ENCODE peak calls at places on chromosomes 4 and X, in six cellular contexts. U is Calu3, K is hepatocyte, E is retinal pigment epithelial cell, G is PC-3, O is colonic mucosa. I is an unnamed sample.

GRCh38 chrX:70033348-70033747 is 16.4 kb downstream of the AWAT2 start:
- DNase-seq in U (peak), K (no peak), E (no peak), G (peak), O (peak), I (no peak)

GRCh38 chrX:153953342-153953830 is 8.9 kb upstream of the RENBP start:
- DNase-seq in U (peak), K (peak), E (no peak), G (peak), O (peak), I (no peak)

GRCh38 chr4:40962551-40963185 is 212.9 kb downstream of the NSUN7 start:
- DNase-seq in U (no peak), K (no peak), E (no peak), G (no peak), O (no peak), I (no peak)

GRCh38 chr4:27316176-27316575 is 455.5 kb downstream of the STIM2 start:
- DNase-seq in U (no peak), K (peak), E (no peak), G (peak), O (peak), I (no peak)

GRCh38 chr4:187016101-187016500 is 292.4 kb upstream of the FAT1 start:
- DNase-seq in U (no peak), K (no peak), E (no peak), G (no peak), O (no peak), I (no peak)

GRCh38 chr4:173182403-173182802 is 13.8 kb downstream of the GALNT7 start:
- DNase-seq in U (peak), K (no peak), E (peak), G (peak), O (no peak), I (no peak)

GRCh38 chr4:110087116-110087708 is 111.2 kb downstream of the ELOVL6 start:
- DNase-seq in U (no peak), K (peak), E (peak), G (peak), O (no peak), I (peak)

GRCh38 chr4:20592666-20593065 is 107.6 kb upstream of the PACRGL start:
- DNase-seq in U (no peak), K (peak), E (no peak), G (no peak), O (no peak), I (peak)

GRCh38 chr4:124334119-124334518 is 378.4 kb downstream of the ANKRD50 start:
- DNase-seq in U (peak), K (peak), E (peak), G (peak), O (peak), I (peak)

GRCh38 chr4:173386751-173387150 is 12.2 kb downstream of the SCRG1 start:
- DNase-seq in U (no peak), K (no peak), E (no peak), G (peak), O (no peak), I (no peak)

GRCh38 chr4:132839070-132839469 is 310.0 kb upstream of the PCDH10 start:
- DNase-seq in U (no peak), K (no peak), E (no peak), G (no peak), O (no peak), I (no peak)

GRCh38 chr4:26566027-26566578 is 17.8 kb upstream of the TBC1D19 start:
- DNase-seq in U (no peak), K (no peak), E (no peak), G (peak), O (no peak), I (peak)

GRCh38 chr4:73707918-73708577 is 32.3 kb upstream of the CXCL8 start:
- DNase-seq in U (peak), K (peak), E (peak), G (peak), O (peak), I (peak)

GRCh38 chrX:2484232-2484631 is 16.5 kb downstream of the DHRSX start:
- DNase-seq in U (no peak), K (no peak), E (no peak), G (no peak), O (no peak), I (no peak)

GRCh38 chr4:36385951-36386561 is 104.6 kb downstream of the DTHD1 start:
- DNase-seq in U (no peak), K (no peak), E (no peak), G (no peak), O (no peak), I (no peak)

GRCh38 chrX:37599735-37600134 is 28.3 kb downstream of the LANCL3 start:
- DNase-seq in U (peak), K (no peak), E (no peak), G (peak), O (no peak), I (peak)

GRCh38 chr4:186104114-186104894 is at the start of gene FAM149A:
- DNase-seq in U (peak), K (peak), E (no peak), G (no peak), O (peak), I (no peak)

GRCh38 chr4:164021947-164022346 is 527.5 kb downstream of the TMA16 start:
- DNase-seq in U (no peak), K (no peak), E (no peak), G (no peak), O (no peak), I (no peak)

GRCh38 chrX:7146703-7147430 is 645 bp upstream of the STS start:
- DNase-seq in U (peak), K (no peak), E (no peak), G (no peak), O (peak), I (no peak)

GRCh38 chr4:120209706-120210105 is 143.1 kb upstream of the MAD2L1 start:
- DNase-seq in U (no peak), K (no peak), E (no peak), G (no peak), O (no peak), I (no peak)

GRCh38 chrX:53449632-53450031 is 15.5 kb upstream of the HSD17B10 start:
- DNase-seq in U (no peak), K (no peak), E (no peak), G (no peak), O (no peak), I (no peak)

GRCh38 chr4:94342713-94343112 is at the start of gene HPGDS:
- DNase-seq in U (no peak), K (no peak), E (no peak), G (no peak), O (no peak), I (no peak)

GRCh38 chrX:13569479-13570244 is at the start of gene EGFL6:
- DNase-seq in U (no peak), K (peak), E (no peak), G (no peak), O (no peak), I (no peak)

GRCh38 chrX:143027262-143027661 is 1.5 kb downstream of the SPANXN4 start:
- DNase-seq in U (no peak), K (no peak), E (no peak), G (no peak), O (no peak), I (no peak)

GRCh38 chrX:28205126-28205525 is 223.9 kb upstream of the DCAF8L1 start:
- DNase-seq in U (no peak), K (no peak), E (no peak), G (peak), O (no peak), I (no peak)

GRCh38 chrX:41145920-41146608 is 60.8 kb downstream of the USP9X start:
- DNase-seq in U (no peak), K (peak), E (peak), G (peak), O (no peak), I (no peak)

GRCh38 chr4:175970072-175970471 is 95.6 kb upstream of the WDR17 start:
- DNase-seq in U (no peak), K (no peak), E (no peak), G (no peak), O (no peak), I (no peak)

GRCh38 chrX:53481093-53481492 is 46.9 kb upstream of the HSD17B10 start:
- DNase-seq in U (peak), K (no peak), E (no peak), G (peak), O (peak), I (no peak)

GRCh38 chrX:129549124-129549523 is 9.1 kb downstream of the OCRL start:
- DNase-seq in U (no peak), K (no peak), E (no peak), G (no peak), O (no peak), I (no peak)

GRCh38 chr4:75490155-75490554 is 24.0 kb downstream of the RCHY1 start:
- DNase-seq in U (no peak), K (peak), E (no peak), G (peak), O (no peak), I (no peak)
- TF ChIP-seq CTCF in U (no peak), K (peak), E (peak), G (peak), O (peak), I (peak)

GRCh38 chr4:104979083-104979760 is 167.5 kb upstream of the TET2 start:
- DNase-seq in U (no peak), K (no peak), E (no peak), G (no peak), O (no peak), I (no peak)
- TF ChIP-seq CTCF in U (no peak), K (no peak), E (no peak), G (no peak), O (no peak), I (no peak)

GRCh38 chr4:182647901-182648300 is 269.3 kb downstream of the DCTD start:
- DNase-seq in U (no peak), K (no peak), E (no peak), G (no peak), O (no peak), I (no peak)

GRCh38 chr4:182644326-182645050 is 272.7 kb downstream of the DCTD start:
- DNase-seq in U (no peak), K (no peak), E (no peak), G (no peak), O (no peak), I (no peak)

GRCh38 chr4:182645511-182645910 is 271.7 kb downstream of the DCTD start:
- DNase-seq in U (no peak), K (no peak), E (no peak), G (no peak), O (no peak), I (no peak)

GRCh38 chr4:182643801-182644311 is 273.3 kb downstream of the DCTD start:
- DNase-seq in U (no peak), K (no peak), E (peak), G (no peak), O (no peak), I (no peak)

DNA sequence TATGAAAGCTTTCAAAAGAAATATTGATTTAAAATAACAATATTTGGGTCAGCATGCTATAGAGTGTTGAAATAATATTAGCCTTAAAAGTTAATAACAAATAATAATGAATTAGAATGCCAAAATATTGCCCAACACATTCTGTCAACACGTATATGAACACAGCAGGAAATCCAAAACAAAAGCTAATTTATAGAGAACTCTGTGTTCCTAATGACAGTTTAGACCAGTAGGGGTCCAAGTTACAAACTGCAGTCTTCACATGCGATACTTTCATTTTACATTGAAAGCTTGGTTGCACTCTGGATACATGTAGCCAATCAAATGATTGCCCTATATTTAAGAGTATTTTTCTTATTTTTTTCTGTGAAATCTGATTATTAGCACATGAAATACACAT is 274.4 kb downstream of the DCTD start:
- DNase-seq in U (no peak), K (no peak), E (no peak), G (peak), O (no peak), I (peak)
- TF ChIP-seq CTCF in U (no peak), K (no peak), E (no peak), G (peak), O (no peak), I (peak)

DNA sequence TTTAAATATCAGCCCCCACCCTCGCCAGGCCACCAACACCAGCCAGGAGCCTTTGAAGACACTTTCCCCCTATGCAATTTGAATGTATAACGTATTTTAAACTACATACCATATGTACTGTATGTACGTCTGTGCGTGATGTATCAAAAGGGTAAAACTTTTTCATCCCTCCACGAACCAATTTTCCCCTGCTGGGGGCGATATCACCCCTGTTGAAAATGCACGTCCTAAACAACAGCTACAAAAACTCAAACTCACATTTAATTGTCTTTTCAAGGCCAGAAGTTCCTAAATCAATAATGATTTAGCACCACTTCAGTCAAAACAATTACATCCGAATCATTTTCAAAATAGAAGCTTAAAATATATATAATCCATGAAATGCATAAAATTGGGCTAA is 1.4 kb downstream of the VEGFD start:
- DNase-seq in U (no peak), K (no peak), E (no peak), G (peak), O (no peak), I (no peak)
- TF ChIP-seq CTCF in U (no peak), K (no peak), E (no peak), G (peak), O (no peak), I (peak)

GRCh38 chr4:66691101-66691500 is 854.2 kb downstream of the CENPC start:
- DNase-seq in U (no peak), K (no peak), E (no peak), G (peak), O (no peak), I (no peak)
- TF ChIP-seq CTCF in U (no peak), K (no peak), E (no peak), G (peak), O (no peak), I (peak)

DNA sequence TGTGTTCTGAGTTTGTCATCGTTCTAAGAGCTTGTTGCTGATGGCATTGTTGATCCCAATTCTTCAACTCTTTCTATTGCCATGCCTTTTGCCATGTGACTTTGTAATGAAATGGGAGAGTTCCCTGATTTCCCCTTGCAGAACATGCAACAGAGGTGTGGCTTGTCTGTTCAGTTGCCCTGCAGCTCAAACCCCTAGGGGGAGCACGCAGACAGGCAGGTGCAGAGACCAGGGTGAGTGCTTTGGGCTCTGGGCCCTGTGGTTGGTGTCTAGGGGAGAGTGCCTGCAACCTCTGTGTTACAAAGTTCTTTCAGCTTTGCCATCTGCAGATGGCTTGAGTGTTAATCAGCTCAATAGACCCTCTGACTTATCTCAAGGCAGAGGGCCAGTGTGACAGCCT is 332.7 kb downstream of the MID1IP1 start:
- DNase-seq in U (peak), K (peak), E (no peak), G (peak), O (no peak), I (no peak)
- TF ChIP-seq CTCF in U (no peak), K (no peak), E (no peak), G (peak), O (no peak), I (peak)

DNA sequence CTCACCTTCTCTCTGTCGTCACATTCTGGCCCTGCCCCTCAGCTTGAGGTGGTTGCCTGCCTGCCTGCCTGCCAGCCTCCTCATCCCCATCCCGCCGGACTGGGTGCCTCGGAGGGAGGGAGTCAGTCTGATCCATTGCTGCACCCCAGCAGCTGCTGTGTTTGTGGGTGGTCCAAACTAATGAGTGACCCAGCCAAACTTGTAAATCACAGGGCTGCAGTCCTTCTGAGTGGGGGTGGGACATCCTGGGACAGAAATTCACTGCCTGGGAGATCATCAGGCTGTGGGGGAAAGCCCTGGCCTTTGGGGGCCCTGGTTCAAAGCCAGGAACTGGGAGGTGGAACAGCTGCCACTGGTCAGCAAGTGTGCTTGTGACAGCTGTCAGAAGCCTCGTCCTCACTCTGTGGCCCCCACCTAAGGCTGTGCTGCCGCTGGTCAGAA is 5.5 kb downstream of the GPR78 start:
- DNase-seq in U (no peak), K (no peak), E (no peak), G (no peak), O (no peak), I (no peak)
- TF ChIP-seq CTCF in U (no peak), K (no peak), E (no peak), G (no peak), O (no peak), I (no peak)

GRCh38 chrX:56564182-56564885 is 907 bp downstream of the UBQLN2 start:
- DNase-seq in U (peak), K (peak), E (peak), G (peak), O (peak), I (no peak)

GRCh38 chrX:56564921-56565861 is 1.8 kb downstream of the UBQLN2 start:
- DNase-seq in U (no peak), K (peak), E (no peak), G (no peak), O (peak), I (no peak)

GRCh38 chrX:56563231-56564116 is at the start of gene UBQLN2:
- DNase-seq in U (peak), K (peak), E (peak), G (peak), O (peak), I (peak)
- TF ChIP-seq CTCF in U (no peak), K (peak), E (peak), G (peak), O (no peak), I (no peak)

I was measured in LNCaP clone FGC.